ENCODE peak calls at places on chromosomes 12 and 14, in five cellular contexts. One of them, this sample, is unnamed.

GRCh38 chr14:36690301-36691020 is 28.8 kb downstream of the PAX9 start:
- DNase-seq in heart left ventricle: no peak
- DNase-seq in nephron progenitor cell: no peak
- DNase-seq in AG09309: no peak
- DNase-seq in tibial artery: no peak
- DNase-seq in this sample: no peak

GRCh38 chr14:92560106-92560865 is 46.7 kb downstream of the RIN3 start:
- DNase-seq in heart left ventricle: no peak
- DNase-seq in nephron progenitor cell: no peak
- DNase-seq in AG09309: no peak
- DNase-seq in tibial artery: no peak
- DNase-seq in this sample: no peak

GRCh38 chr12:91140660-91141045 is 29.4 kb upstream of the LUM start:
- DNase-seq in heart left ventricle: no peak
- DNase-seq in nephron progenitor cell: no peak
- DNase-seq in AG09309: no peak
- DNase-seq in tibial artery: peak
- DNase-seq in this sample: no peak

GRCh38 chr12:111546758-111547383 is 52.2 kb downstream of the ATXN2 start:
- DNase-seq in heart left ventricle: no peak
- DNase-seq in nephron progenitor cell: no peak
- DNase-seq in AG09309: no peak
- DNase-seq in tibial artery: no peak
- DNase-seq in this sample: no peak

GRCh38 chr12:11653215-11653753 is 3.8 kb downstream of the ETV6 start:
- DNase-seq in heart left ventricle: no peak
- DNase-seq in nephron progenitor cell: no peak
- DNase-seq in AG09309: no peak
- DNase-seq in tibial artery: no peak
- DNase-seq in this sample: no peak

GRCh38 chr14:70882771-70883492 is 24.3 kb upstream of the PCNX1 start:
- DNase-seq in heart left ventricle: no peak
- DNase-seq in nephron progenitor cell: no peak
- DNase-seq in AG09309: peak
- DNase-seq in tibial artery: no peak
- DNase-seq in this sample: no peak

GRCh38 chr14:101505216-101505970 is 55.9 kb upstream of the DIO3 start:
- DNase-seq in heart left ventricle: peak
- DNase-seq in nephron progenitor cell: no peak
- DNase-seq in AG09309: no peak
- DNase-seq in tibial artery: peak
- DNase-seq in this sample: no peak

GRCh38 chr12:31238764-31239387 is 87.1 kb downstream of the SINHCAF start:
- DNase-seq in heart left ventricle: no peak
- DNase-seq in nephron progenitor cell: peak
- DNase-seq in AG09309: no peak
- DNase-seq in tibial artery: peak
- DNase-seq in this sample: peak

GRCh38 chr14:100446572-100446971 is 123.4 kb downstream of the SLC25A47 start:
- DNase-seq in heart left ventricle: no peak
- DNase-seq in nephron progenitor cell: no peak
- DNase-seq in AG09309: no peak
- DNase-seq in tibial artery: no peak
- DNase-seq in this sample: no peak

GRCh38 chr14:99971929-99972747 is 93.1 kb upstream of the EVL start:
- DNase-seq in heart left ventricle: no peak
- DNase-seq in nephron progenitor cell: no peak
- DNase-seq in AG09309: no peak
- DNase-seq in tibial artery: no peak
- DNase-seq in this sample: peak

GRCh38 chr12:132171968-132172521 is 27.8 kb downstream of the NOC4L start:
- DNase-seq in heart left ventricle: peak
- DNase-seq in nephron progenitor cell: no peak
- DNase-seq in AG09309: no peak
- DNase-seq in tibial artery: no peak
- DNase-seq in this sample: no peak

GRCh38 chr14:95248422-95248821 is 71.3 kb downstream of the CLMN start:
- DNase-seq in heart left ventricle: no peak
- DNase-seq in nephron progenitor cell: no peak
- DNase-seq in AG09309: no peak
- DNase-seq in tibial artery: no peak
- DNase-seq in this sample: no peak

GRCh38 chr12:77062846-77063461 is 2.4 kb downstream of the E2F7 start:
- DNase-seq in heart left ventricle: no peak
- DNase-seq in nephron progenitor cell: no peak
- DNase-seq in AG09309: no peak
- DNase-seq in tibial artery: no peak
- DNase-seq in this sample: no peak

GRCh38 chr12:10612954-10613333 is 465 bp downstream of the MAGOHB start:
- DNase-seq in heart left ventricle: no peak
- DNase-seq in nephron progenitor cell: no peak
- DNase-seq in AG09309: no peak
- DNase-seq in tibial artery: no peak
- DNase-seq in this sample: no peak

GRCh38 chr14:105075364-105076295 is 10.4 kb upstream of the GPR132 start:
- DNase-seq in heart left ventricle: peak
- DNase-seq in nephron progenitor cell: peak
- DNase-seq in AG09309: no peak
- DNase-seq in tibial artery: no peak
- DNase-seq in this sample: no peak

GRCh38 chr14:102007916-102008418 is 43.6 kb downstream of the DYNC1H1 start:
- DNase-seq in heart left ventricle: no peak
- DNase-seq in nephron progenitor cell: no peak
- DNase-seq in AG09309: no peak
- DNase-seq in tibial artery: no peak
- DNase-seq in this sample: no peak

GRCh38 chr12:85188609-85189008 is 91.4 kb upstream of the ALX1 start:
- DNase-seq in heart left ventricle: no peak
- DNase-seq in nephron progenitor cell: no peak
- DNase-seq in AG09309: no peak
- DNase-seq in tibial artery: no peak
- DNase-seq in this sample: no peak

GRCh38 chr12:75889214-75889613 is 142.4 kb downstream of the PHLDA1 start:
- DNase-seq in heart left ventricle: no peak
- DNase-seq in nephron progenitor cell: peak
- DNase-seq in AG09309: no peak
- DNase-seq in tibial artery: no peak
- DNase-seq in this sample: no peak

GRCh38 chr12:131869871-131870418 is 24.5 kb upstream of the ULK1 start:
- DNase-seq in heart left ventricle: no peak
- DNase-seq in nephron progenitor cell: no peak
- DNase-seq in AG09309: peak
- DNase-seq in tibial artery: no peak
- DNase-seq in this sample: no peak

GRCh38 chr14:69532561-69533335 is 41.9 kb downstream of the CCDC177 start:
- DNase-seq in heart left ventricle: no peak
- DNase-seq in nephron progenitor cell: no peak
- DNase-seq in AG09309: no peak
- DNase-seq in tibial artery: no peak
- DNase-seq in this sample: no peak

GRCh38 chr12:68483592-68484373 is 126.9 kb upstream of the RAP1B start:
- DNase-seq in heart left ventricle: no peak
- DNase-seq in nephron progenitor cell: no peak
- DNase-seq in AG09309: no peak
- DNase-seq in tibial artery: no peak
- DNase-seq in this sample: no peak
- TF ChIP-seq CTCF in heart left ventricle: no peak
- TF ChIP-seq CTCF in nephron progenitor cell: no peak
- TF ChIP-seq CTCF in AG09309: no peak
- TF ChIP-seq CTCF in tibial artery: no peak
- TF ChIP-seq CTCF in this sample: no peak

GRCh38 chr12:120903818-120904773 is at the start of gene SPPL3:
- DNase-seq in heart left ventricle: peak
- DNase-seq in nephron progenitor cell: peak
- DNase-seq in AG09309: peak
- DNase-seq in tibial artery: peak
- DNase-seq in this sample: peak
- TF ChIP-seq CTCF in heart left ventricle: peak
- TF ChIP-seq CTCF in nephron progenitor cell: no peak
- TF ChIP-seq CTCF in AG09309: no peak
- TF ChIP-seq CTCF in tibial artery: no peak
- TF ChIP-seq CTCF in this sample: no peak

GRCh38 chr12:116955382-116956021 is 44.8 kb downstream of the FBXW8 start:
- DNase-seq in heart left ventricle: no peak
- DNase-seq in nephron progenitor cell: no peak
- DNase-seq in AG09309: no peak
- DNase-seq in tibial artery: no peak
- DNase-seq in this sample: no peak
- TF ChIP-seq CTCF in heart left ventricle: no peak
- TF ChIP-seq CTCF in nephron progenitor cell: no peak
- TF ChIP-seq CTCF in AG09309: no peak
- TF ChIP-seq CTCF in tibial artery: no peak
- TF ChIP-seq CTCF in this sample: no peak

DNA sequence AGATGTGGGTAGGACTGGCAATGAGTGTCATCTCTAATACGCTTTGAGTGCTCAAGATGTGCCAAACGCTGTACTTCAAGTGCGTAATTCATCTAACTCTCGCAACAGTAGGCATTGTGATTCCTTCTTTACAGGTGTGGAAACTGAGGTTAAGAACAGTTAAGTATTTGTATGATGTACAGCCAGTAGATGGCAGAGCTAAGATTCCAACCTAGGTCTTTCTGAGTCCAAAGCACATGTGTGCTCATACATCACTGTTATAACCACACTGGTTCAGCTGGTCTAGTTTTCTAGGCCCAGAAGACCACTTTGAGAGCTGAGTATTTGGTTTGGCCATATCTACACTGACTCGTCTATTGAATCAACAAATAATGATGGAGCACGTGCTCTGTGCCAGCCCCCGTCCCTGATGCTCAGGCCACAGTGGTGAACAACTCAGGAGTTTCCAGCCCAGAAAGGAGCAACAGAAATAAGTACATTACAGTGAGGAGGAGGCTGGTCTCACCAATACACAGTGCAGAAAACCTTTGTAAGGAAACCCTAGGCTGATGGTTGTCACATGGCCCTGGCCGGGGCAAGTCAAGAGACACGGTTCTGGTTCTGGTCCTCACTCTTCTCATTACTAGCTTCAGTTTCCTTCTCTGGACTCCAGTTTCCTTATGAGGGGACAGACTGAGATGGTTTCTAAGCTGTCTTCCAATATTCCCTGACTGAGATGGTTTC is 69.3 kb upstream of the SCN8A start:
- DNase-seq in heart left ventricle: no peak
- DNase-seq in nephron progenitor cell: no peak
- DNase-seq in AG09309: no peak
- DNase-seq in tibial artery: no peak
- DNase-seq in this sample: no peak
- TF ChIP-seq CTCF in heart left ventricle: no peak
- TF ChIP-seq CTCF in nephron progenitor cell: no peak
- TF ChIP-seq CTCF in AG09309: peak
- TF ChIP-seq CTCF in tibial artery: no peak
- TF ChIP-seq CTCF in this sample: no peak

This sample was measured in progenitor cell of endocrine pancreas.